ENCODE peak calls at places on chromosomes 7 and 10, in ten cellular contexts. U, E, V, T, W, A, L, H, Y and D are unnamed samples.

GRCh38 chr7:34067406-34067805 is 162.1 kb downstream of the BMPER start:
- DNase-seq in U (no peak), E (no peak), V (no peak), T (no peak), W (no peak), A (no peak), L (no peak), H (no peak), Y (no peak), D (no peak)

GRCh38 chr7:13800694-13801448 is 188.6 kb downstream of the ETV1 start:
- DNase-seq in U (no peak), E (no peak), V (no peak), T (no peak), W (peak; percentile 82), A (no peak), L (peak; percentile 23), H (peak; percentile 86), Y (no peak), D (no peak)

GRCh38 chr10:126935263-126935946 is 30.2 kb downstream of the DOCK1 start:
- DNase-seq in U (no peak), E (no peak), V (peak; percentile 13), T (no peak), W (no peak), A (no peak), L (no peak), H (peak; percentile 90), Y (no peak), D (no peak)

GRCh38 chr10:110209399-110209925 is 2.1 kb downstream of the MXI1 start:
- DNase-seq in U (peak; percentile 62), E (peak; percentile 62), V (peak; percentile 42), T (peak; percentile 74), W (no peak), A (peak; percentile 42), L (no peak), H (peak; percentile 54), Y (peak; percentile 68), D (peak; percentile 84)

GRCh38 chr10:132714906-132715790 is 70.8 kb downstream of the NKX6-2 start:
- DNase-seq in U (no peak), E (no peak), V (no peak), T (no peak), W (no peak), A (no peak), L (no peak), H (no peak), Y (peak; percentile 68), D (peak; percentile 21)

GRCh38 chr10:10165415-10165814 is 852.3 kb upstream of the CELF2 start:
- DNase-seq in U (no peak), E (no peak), V (no peak), T (no peak), W (no peak), A (no peak), L (no peak), H (no peak), Y (no peak), D (no peak)

GRCh38 chr10:127506094-127506493 is 43.0 kb upstream of the NPS start:
- DNase-seq in U (no peak), E (no peak), V (no peak), T (no peak), W (no peak), A (no peak), L (no peak), H (no peak), Y (no peak), D (no peak)

GRCh38 chr10:97003804-97004201 is 171.7 kb downstream of the LCOR start:
- DNase-seq in U (no peak), E (no peak), V (no peak), T (no peak), W (no peak), A (no peak), L (no peak), H (no peak), Y (no peak), D (no peak)

GRCh38 chr10:80690434-80690833 is 152.7 kb downstream of the SH2D4B start:
- DNase-seq in U (no peak), E (no peak), V (no peak), T (no peak), W (no peak), A (no peak), L (no peak), H (no peak), Y (no peak), D (no peak)

GRCh38 chr7:158446281-158446680 is 141.3 kb downstream of the PTPRN2 start:
- DNase-seq in U (no peak), E (no peak), V (no peak), T (no peak), W (no peak), A (no peak), L (no peak), H (no peak), Y (no peak), D (no peak)

GRCh38 chr10:9733764-9734163 is 1283.9 kb upstream of the CELF2 start:
- DNase-seq in U (no peak), E (no peak), V (no peak), T (no peak), W (no peak), A (no peak), L (no peak), H (no peak), Y (no peak), D (no peak)

GRCh38 chr10:104472957-104473745 is 119.5 kb downstream of the CFAP58 start:
- DNase-seq in U (no peak), E (no peak), V (no peak), T (no peak), W (no peak), A (no peak), L (no peak), H (no peak), Y (no peak), D (no peak)